ENCODE peak calls at places on chromosomes 1 and 21, in eight cellular contexts. J, K, Y, S, B, T, Z and I are unnamed samples.

GRCh38 chr1:179774033-179774432 is 30.9 kb downstream of the FAM163A start:
- DNase-seq in Z (no peak), J (no peak), K (no peak), B (no peak), S (no peak), Y (no peak), T (no peak), I (no peak)

GRCh38 chr1:230283678-230284077 is 142.5 kb downstream of the PGBD5 start:
- DNase-seq in Y (no peak), B (peak; percentile 12), T (no peak), S (no peak), Z (no peak), J (no peak), K (no peak), I (no peak)

GRCh38 chr1:204255966-204256365 is 42.2 kb upstream of the GOLT1A start:
- DNase-seq in J (no peak), K (no peak), Z (peak; percentile 37), Y (no peak), T (no peak), S (no peak), B (no peak), I (no peak)

GRCh38 chr21:15300131-15300530 is 235.3 kb upstream of the NRIP1 start:
- DNase-seq in T (no peak), K (no peak), J (no peak), B (no peak), Z (no peak), S (no peak), Y (no peak), I (no peak)

GRCh38 chr1:81179239-81179638 is 621.5 kb upstream of the ADGRL2 start:
- DNase-seq in J (no peak), B (no peak), K (peak; percentile 92), Z (peak; percentile 85), S (no peak), T (no peak), Y (no peak), I (peak; percentile 79)

GRCh38 chr21:39523398-39523797 is 71.6 kb downstream of the SH3BGR start:
- DNase-seq in J (no peak), T (peak; percentile 78), K (no peak), B (peak; percentile 72), Z (no peak), S (peak; percentile 36), Y (no peak), I (no peak)

GRCh38 chr21:39078322-39079065 is 104.8 kb downstream of the PSMG1 start:
- DNase-seq in J (no peak), Z (no peak), B (no peak), K (no peak), S (no peak), T (no peak), Y (no peak), I (no peak)

GRCh38 chr1:156601122-156601830 is at the start of gene GPATCH4:
- DNase-seq in T (peak; percentile 78), S (peak; percentile 84), J (peak; percentile 83), Z (peak; percentile 91), B (peak; percentile 82), K (peak; percentile 63), Y (peak; percentile 86), I (peak; percentile 76)

GRCh38 chr1:210653771-210654170 is 325.1 kb downstream of the HHAT start:
- DNase-seq in J (no peak), B (no peak), T (no peak), Y (no peak), S (no peak), K (no peak), Z (peak; percentile 14), I (no peak)

GRCh38 chr1:54608561-54609230 is 14.6 kb downstream of the FAM151A start:
- DNase-seq in B (no peak), T (no peak), Z (no peak), J (no peak), Y (no peak), K (no peak), S (no peak), I (no peak)

GRCh38 chr21:31248598-31248997 is 95.5 kb downstream of the TIAM1 start:
- DNase-seq in K (no peak), B (no peak), Z (peak; percentile 68), T (no peak), S (no peak), J (no peak), Y (no peak), I (peak; percentile 49)

GRCh38 chr1:185936641-185937040 is 202.4 kb downstream of the HMCN1 start:
- DNase-seq in K (no peak), Y (no peak), B (no peak), S (no peak), J (no peak), T (no peak), Z (no peak), I (no peak)

GRCh38 chr1:40620586-40620985 is 44.9 kb downstream of the RIMS3 start:
- DNase-seq in S (no peak), K (no peak), T (no peak), Y (no peak), Z (no peak), B (no peak), J (no peak), I (no peak)
- H3K27ac ChIP-seq in S (no peak overlapping the region), K (no peak overlapping the region), T (no peak overlapping the region), Y (no peak overlapping the region), Z (no peak overlapping the region), B (no peak overlapping the region), J (no peak overlapping the region), I (no peak overlapping the region)

GRCh38 chr1:222372221-222372620 is 175.7 kb downstream of the HHIPL2 start:
- DNase-seq in T (no peak), S (no peak), K (no peak), Y (no peak), J (no peak), Z (peak; percentile 71), B (no peak), I (no peak)
- TF ChIP-seq CTCF in T (no peak), S (no peak), K (no peak), Y (no peak), J (no peak), Z (no peak), B (no peak), I (no peak)

GRCh38 chr1:53315456-53316048 is 12.3 kb downstream of the LRP8 start:
- DNase-seq in J (no peak), Y (no peak), T (no peak), K (no peak), Z (no peak), S (no peak), B (no peak), I (no peak)
- H3K27ac ChIP-seq in J (no peak overlapping the region), Y (no peak overlapping the region), T (no peak overlapping the region), K (no peak overlapping the region), Z (no peak overlapping the region), S (no peak overlapping the region), B (no peak overlapping the region), I (peak overlapping the region; percentile 38)

GRCh38 chr1:20329793-20330542 is 39.3 kb downstream of the VWA5B1 start:
- DNase-seq in K (no peak), B (no peak), S (no peak), Y (no peak), J (no peak), T (no peak), Z (no peak), I (no peak)
- TF ChIP-seq CTCF in K (no peak), B (no peak), S (peak; percentile 18), Y (peak; percentile 67), J (peak; percentile 23), T (no peak), Z (peak; percentile 9), I (no peak)

GRCh38 chr1:26557078-26557477 is 27.5 kb downstream of the RPS6KA1 start:
- DNase-seq in T (no peak), S (no peak), B (no peak), J (no peak), Y (no peak), K (no peak), Z (no peak), I (no peak)

GRCh38 chr1:26553942-26554682 is 24.6 kb downstream of the RPS6KA1 start:
- DNase-seq in S (no peak), T (no peak), J (no peak), K (no peak), Y (no peak), B (peak; percentile 57), Z (no peak), I (no peak)

GRCh38 chr1:26554781-26555180 is 25.2 kb downstream of the RPS6KA1 start:
- DNase-seq in Y (no peak), S (no peak), Z (no peak), J (no peak), K (no peak), B (no peak), T (no peak), I (no peak)

GRCh38 chr1:26556041-26556440 is 26.5 kb downstream of the RPS6KA1 start:
- DNase-seq in T (no peak), Y (no peak), S (no peak), Z (no peak), K (no peak), B (no peak), J (no peak), I (no peak)

DNA sequence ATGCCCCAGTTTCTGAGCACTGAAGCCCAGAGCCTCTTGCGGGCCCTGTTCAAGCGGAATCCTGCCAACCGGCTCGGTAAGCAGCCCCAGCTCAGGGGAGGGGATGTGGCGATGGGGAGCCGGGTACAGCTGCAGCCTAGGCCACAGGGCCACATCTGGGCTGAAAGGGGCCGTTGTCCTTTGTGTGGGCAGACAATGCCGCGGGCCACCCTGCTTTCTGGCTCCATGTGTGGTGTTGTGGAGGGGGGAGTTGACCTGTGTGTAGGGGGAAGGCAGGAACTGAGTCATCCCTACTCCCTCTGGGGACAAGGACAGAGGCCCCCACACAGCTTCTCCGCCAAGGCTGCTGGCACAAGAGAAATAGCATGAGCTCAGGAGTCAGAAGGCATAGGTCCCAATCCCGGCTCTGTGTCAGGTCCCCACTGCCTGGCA is 26.0 kb downstream of the RPS6KA1 start:
- DNase-seq in J (no peak), B (no peak), Y (no peak), K (no peak), Z (no peak), T (no peak), S (no peak), I (no peak)
- H3K27ac ChIP-seq in J (no peak overlapping the region), B (peak overlapping the region; percentile 28), Y (no peak overlapping the region), K (no peak overlapping the region), Z (no peak overlapping the region), T (no peak overlapping the region), S (no peak overlapping the region), I (peak overlapping the region; percentile 39)

GRCh38 chr1:175338447-175339135 is 146.0 kb upstream of the KIAA0040 start:
- DNase-seq in K (no peak), B (no peak), T (no peak), Z (no peak), S (no peak), J (peak; percentile 47), Y (peak; percentile 80), I (no peak)
- TF ChIP-seq CTCF in K (peak; percentile 57), B (peak; percentile 37), T (no peak), Z (peak; percentile 5), S (peak; percentile 31), J (peak; percentile 27), Y (peak; percentile 83), I (no peak)

GRCh38 chr21:42922918-42923317 is 2.5 kb downstream of the ERVH48-1 start:
- DNase-seq in Y (no peak), J (no peak), K (no peak), Z (no peak), B (no peak), T (no peak), S (no peak), I (no peak)
- H3K27ac ChIP-seq in Y (no peak overlapping the region), J (no peak overlapping the region), K (no peak overlapping the region), Z (no peak overlapping the region), B (no peak overlapping the region), T (no peak overlapping the region), S (no peak overlapping the region), I (no peak overlapping the region)